ENCODE peak calls at places on chromosomes 13 and 19, in four cellular contexts. O, N, C and D are unnamed samples.

GRCh38 chr19:10111405-10111811 is at the start of gene P2RY11:
- DNase-seq in O (no peak), N (peak; percentile 75), C (peak; percentile 11), D (no peak)

GRCh38 chr13:51770681-51771417 is 33.1 kb downstream of the DHRS12 start:
- DNase-seq in O (no peak), N (no peak), C (no peak), D (no peak)

GRCh38 chr19:43618921-43619261 is 538 bp downstream of the ZNF428 start:
- DNase-seq in O (peak; percentile 79), N (peak; percentile 30), C (no peak), D (no peak)

GRCh38 chr19:4123615-4124568 is at the start of gene MAP2K2:
- DNase-seq in O (peak; percentile 83), N (peak; percentile 60), C (peak; percentile 97), D (peak; percentile 96)

GRCh38 chr13:44648392-44649117 is 72.4 kb upstream of the TSC22D1 start:
- DNase-seq in O (peak; percentile 45), N (no peak), C (no peak), D (no peak)

GRCh38 chr13:97125051-97125809 is 96.9 kb upstream of the MBNL2 start:
- DNase-seq in O (peak; percentile 17), N (peak; percentile 63), C (no peak), D (peak; percentile 15)

GRCh38 chr13:59745395-59745788 is 418.3 kb downstream of the DIAPH3 start:
- DNase-seq in O (peak; percentile 25), N (no peak), C (no peak), D (no peak)

GRCh38 chr19:51511353-51511752 is 9.8 kb upstream of the SIGLEC12 start:
- DNase-seq in O (peak; percentile 12), N (no peak), C (peak; percentile 56), D (peak; percentile 72)

GRCh38 chr13:36875431-36875830 is 44.6 kb downstream of the SMAD9 start:
- DNase-seq in O (no peak), N (no peak), C (no peak), D (no peak)

GRCh38 chr19:399370-399769 is 9.6 kb downstream of the C2CD4C start:
- DNase-seq in O (no peak), N (no peak), C (no peak), D (no peak)

GRCh38 chr19:28463493-28464053 is 749.4 kb downstream of the UQCRFS1 start:
- DNase-seq in O (no peak), N (no peak), C (no peak), D (no peak)

GRCh38 chr19:45638930-45639729 is at the start of gene EML2:
- DNase-seq in O (peak; percentile 24), N (no peak), C (peak; percentile 84), D (peak; percentile 90)

GRCh38 chr13:23021921-23022320 is 158.9 kb upstream of the SGCG start:
- DNase-seq in O (no peak), N (no peak), C (no peak), D (no peak)

GRCh38 chr13:94988654-94989053 is 276.3 kb upstream of the SOX21 start:
- DNase-seq in O (peak; percentile 7), N (no peak), C (no peak), D (no peak)

GRCh38 chr19:12294308-12295158 is at the start of gene ZNF44:
- DNase-seq in O (peak; percentile 99), N (peak; percentile 95), C (peak; percentile 88), D (peak; percentile 98)

GRCh38 chr19:12293771-12294307 is 844 bp downstream of the ZNF44 start:
- DNase-seq in O (peak; percentile 93), N (peak; percentile 51), C (peak; percentile 37), D (peak; percentile 50)

GRCh38 chr19:12289790-12290065 is 5.0 kb downstream of the ZNF44 start:
- DNase-seq in O (no peak), N (no peak), C (no peak), D (no peak)

GRCh38 chr19:12295191-12295590 is 508 bp upstream of the ZNF44 start:
- DNase-seq in O (no peak), N (no peak), C (no peak), D (no peak)
- TF ChIP-seq USF2 in O (no peak), N (no peak), C (no peak), D (no peak)

GRCh38 chr19:42067315-42067888 is 2.6 kb downstream of the GRIK5 start:
- DNase-seq in O (no peak), N (no peak), C (no peak), D (no peak)

GRCh38 chr19:42066075-42066754 is 3.8 kb downstream of the GRIK5 start:
- DNase-seq in O (no peak), N (no peak), C (peak; percentile 83), D (peak; percentile 63)

GRCh38 chr19:42065511-42065910 is 4.5 kb downstream of the GRIK5 start:
- DNase-seq in O (no peak), N (no peak), C (no peak), D (no peak)

GRCh38 chr19:42064432-42064831 is 5.6 kb downstream of the GRIK5 start:
- DNase-seq in O (no peak), N (no peak), C (no peak), D (no peak)

GRCh38 chr19:42065051-42065450 is 5.0 kb downstream of the GRIK5 start:
- DNase-seq in O (no peak), N (no peak), C (no peak), D (no peak)
- TF ChIP-seq NR2C2 in O (no peak), N (no peak), C (no peak), D (no peak)

GRCh38 chr19:40642062-40642706 is 41.0 kb downstream of the LTBP4 start:
- DNase-seq in O (no peak), N (no peak), C (no peak), D (no peak)

GRCh38 chr19:40641306-40641705 is 40.1 kb downstream of the LTBP4 start:
- DNase-seq in O (no peak), N (no peak), C (no peak), D (no peak)

GRCh38 chr19:40639638-40639982 is 38.4 kb downstream of the LTBP4 start:
- DNase-seq in O (no peak), N (no peak), C (no peak), D (no peak)

GRCh38 chr19:40642757-40643325 is 41.7 kb downstream of the LTBP4 start:
- DNase-seq in O (no peak), N (no peak), C (no peak), D (no peak)

DNA sequence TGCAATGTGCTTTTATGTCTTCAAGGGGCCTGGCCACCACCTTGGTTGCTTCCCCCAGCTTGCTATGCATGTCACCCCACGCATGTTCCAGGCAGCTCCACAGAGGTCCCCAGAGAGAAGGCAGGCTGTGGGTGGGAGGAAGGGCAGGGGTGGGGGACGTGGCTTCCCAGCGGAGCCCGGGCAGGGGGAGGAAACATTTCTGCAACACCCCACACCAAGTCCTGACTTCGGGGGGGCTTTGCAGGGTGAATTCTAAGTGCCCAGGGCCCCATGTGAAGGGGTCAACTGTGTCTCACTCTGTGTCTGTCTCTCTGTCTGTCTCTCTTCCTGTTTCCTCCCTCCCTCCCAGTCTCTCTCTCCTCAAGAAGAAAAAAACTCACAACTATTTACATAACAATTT is 39.6 kb downstream of the LTBP4 start:
- DNase-seq in O (no peak), N (no peak), C (peak; percentile 42), D (no peak)
- TF ChIP-seq USF2 in O (no peak), N (no peak), C (no peak), D (no peak)

GRCh38 chr19:42198676-42199439 is 18.6 kb downstream of the DEDD2 start:
- DNase-seq in O (no peak), N (peak; percentile 53), C (no peak), D (no peak)
- TF ChIP-seq NR2C2 in O (no peak), N (no peak), C (no peak), D (no peak)

GRCh38 chr19:17779281-17779930 is 15.5 kb upstream of the B3GNT3 start:
- DNase-seq in O (no peak), N (no peak), C (peak; percentile 84), D (peak; percentile 69)
- TF ChIP-seq USF2 in O (no peak), N (no peak), C (no peak), D (peak; percentile 2)